ENCODE peak calls at places on chromosomes 16 and 17, in nine cellular contexts. T is stimulated activated CD4-positive, alpha-beta T cell treated with anti-CD3 and anti-CD28 coated beads, Interleukin-4, amount 100 ng/mL, for 48 hours; F is stomach; L is M059J; N is neuronal stem cell; I is glomerular endothelial cell; G is occipital lobe; S is neural progenitor cell; B is WTC11. Z is an unnamed sample.
A peak's percentile ranks its signal among the peaks of the same experiment; 100 is the strongest.

GRCh38 chr16:56090076-56090475 is 101.2 kb upstream of the GNAO1 start:
- DNase-seq in T (no peak), F (no peak), L (no peak), N (no peak), I (no peak), G (no peak), S (no peak), B (no peak), Z (no peak)

GRCh38 chr17:19569785-19570496 is 36.3 kb downstream of the SLC47A1 start:
- DNase-seq in T (no peak), F (no peak), L (peak; percentile 30), N (no peak), I (no peak), G (no peak), S (no peak), B (no peak), Z (no peak)

GRCh38 chr17:8072727-8073461 is 14.6 kb downstream of the ALOX12B start:
- DNase-seq in T (no peak), F (no peak), L (no peak), N (no peak), I (no peak), G (no peak), S (peak; percentile 54), B (peak; percentile 42), Z (peak; percentile 41)

GRCh38 chr17:12958786-12959185 is 59.0 kb downstream of the ELAC2 start:
- DNase-seq in T (no peak), F (no peak), L (peak; percentile 57), N (no peak), I (no peak), G (no peak), S (no peak), B (no peak), Z (no peak)

GRCh38 chr17:71933306-71933705 is 187.5 kb upstream of the SOX9 start:
- DNase-seq in T (no peak), F (no peak), L (no peak), N (no peak), I (no peak), G (no peak), S (no peak), B (no peak), Z (no peak)

GRCh38 chr16:14378131-14378551 is 251.9 kb downstream of the PARN start:
- DNase-seq in T (no peak), F (no peak), L (peak; percentile 55), N (no peak), I (no peak), G (no peak), S (no peak), B (no peak), Z (no peak)

GRCh38 chr17:6421700-6422604 is 13.0 kb downstream of the AIPL1 start:
- DNase-seq in T (peak; percentile 66), F (peak; percentile 77), L (peak; percentile 77), N (peak; percentile 87), I (peak; percentile 16), G (peak; percentile 62), S (peak; percentile 92), B (peak; percentile 90), Z (peak; percentile 83)

GRCh38 chr17:16027708-16028584 is 28.3 kb downstream of the TTC19 start:
- DNase-seq in T (peak; percentile 50), F (no peak), L (peak; percentile 96), N (no peak), I (peak; percentile 80), G (no peak), S (no peak), B (no peak), Z (peak; percentile 24)

GRCh38 chr17:7237266-7237760 is 1.9 kb downstream of the PHF23 start:
- DNase-seq in T (no peak), F (no peak), L (no peak), N (no peak), I (no peak), G (no peak), S (no peak), B (no peak), Z (no peak)

GRCh38 chr17:72510454-72511016 is 389.7 kb downstream of the SOX9 start:
- DNase-seq in T (no peak), F (no peak), L (peak; percentile 75), N (no peak), I (no peak), G (no peak), S (no peak), B (no peak), Z (no peak)

GRCh38 chr17:15498107-15498506 is 30.7 kb upstream of the CDRT4 start:
- DNase-seq in T (no peak), F (no peak), L (peak; percentile 32), N (no peak), I (no peak), G (no peak), S (no peak), B (peak; percentile 24), Z (no peak)

GRCh38 chr17:54891176-54891821 is 9.4 kb upstream of the TOM1L1 start:
- DNase-seq in T (no peak), F (no peak), L (peak; percentile 67), N (peak; percentile 51), I (peak; percentile 12), G (peak; percentile 22), S (peak; percentile 80), B (peak; percentile 39), Z (no peak)